ENCODE peak calls at places on chromosomes 12 and 14, in nine cellular contexts. W is hippocampal formation; I is body of pancreas; G is COR-L47; T is stimulated activated CD8-positive, alpha-beta memory T cell treated with anti-CD3 and anti-CD28 coated beads, Interleukin-15, amount 100 ng/mL, for 4 hours; S is astrocyte of the spinal cord; C is cardiac fibroblast; F is iPS-NIHi11; N is IMR-90. Y is an unnamed sample.
A peak's percentile ranks its signal among the peaks of the same experiment; 100 is the strongest.

GRCh38 chr14:64786296-64787149 is 82.3 kb downstream of the PLEKHG3 start:
- DNase-seq in F (no peak), S (peak; percentile 27), T (no peak), C (peak; percentile 67), I (peak; percentile 20), N (peak; percentile 56), W (no peak), G (no peak), Y (no peak)

GRCh38 chr12:120940799-120941198 is 36.6 kb upstream of the SPPL3 start:
- DNase-seq in N (peak; percentile 11), S (no peak), C (no peak), F (no peak), T (no peak), G (no peak), I (no peak), W (no peak), Y (no peak)

GRCh38 chr12:48135027-48135426 is 15.9 kb downstream of the PFKM start:
- DNase-seq in C (no peak), S (no peak), T (no peak), W (no peak), F (no peak), G (no peak), N (no peak), I (no peak), Y (no peak)

GRCh38 chr14:102795060-102795925 is 18.0 kb downstream of the TRAF3 start:
- DNase-seq in N (peak; percentile 91), S (peak; percentile 83), F (peak; percentile 54), T (no peak), C (peak; percentile 93), G (peak; percentile 60), I (peak; percentile 58), W (no peak), Y (no peak)

GRCh38 chr12:65968889-65969509 is 144.7 kb downstream of the HMGA2 start:
- DNase-seq in C (no peak), N (no peak), F (no peak), W (no peak), S (peak; percentile 26), I (no peak), G (no peak), T (no peak), Y (no peak)

GRCh38 chr12:97960741-97961608 is 498.4 kb downstream of the RMST start:
- DNase-seq in N (no peak), T (no peak), F (peak; percentile 61), C (peak; percentile 5), W (no peak), S (peak; percentile 3), G (peak; percentile 28), I (peak; percentile 53), Y (no peak)

GRCh38 chr14:40336846-40337245 is 904.6 kb upstream of the FBXO33 start:
- DNase-seq in I (no peak), W (no peak), T (no peak), F (no peak), C (no peak), G (no peak), S (no peak), N (no peak), Y (no peak)

GRCh38 chr14:21309238-21309636 is 29.4 kb downstream of the RPGRIP1 start:
- DNase-seq in T (no peak), G (no peak), I (no peak), F (no peak), W (no peak), N (no peak), S (no peak), C (no peak), Y (no peak)

GRCh38 chr12:76947270-76947669 is 68.5 kb upstream of the CSRP2 start:
- DNase-seq in S (no peak), I (no peak), T (no peak), F (no peak), W (no peak), G (no peak), C (no peak), N (no peak), Y (no peak)

GRCh38 chr12:70719672-70720420 is 82.6 kb upstream of the PTPRB start:
- DNase-seq in G (peak; percentile 10), S (peak; percentile 62), T (no peak), I (peak; percentile 33), F (peak; percentile 66), N (peak; percentile 36), W (peak; percentile 52), C (peak; percentile 59), Y (no peak)

GRCh38 chr14:52052991-52053390 is 15.9 kb downstream of the NID2 start:
- DNase-seq in S (peak; percentile 56), G (no peak), N (peak; percentile 52), F (no peak), I (no peak), C (peak; percentile 73), T (no peak), W (no peak), Y (no peak)

GRCh38 chr12:95699579-95699978 is 91.0 kb downstream of the NTN4 start:
- DNase-seq in T (no peak), I (no peak), F (no peak), S (no peak), C (no peak), W (no peak), N (no peak), G (no peak), Y (no peak)

GRCh38 chr14:89507926-89508460 is 91.0 kb upstream of the FOXN3 start:
- DNase-seq in I (no peak), S (peak; percentile 52), F (no peak), W (no peak), N (peak; percentile 68), C (no peak), T (no peak), G (no peak), Y (no peak)

GRCh38 chr14:105537580-105538474 is 11.4 kb downstream of the TMEM121 start:
- DNase-seq in I (peak; percentile 74), W (no peak), F (peak; percentile 90), G (peak; percentile 14), C (no peak), S (no peak), T (peak; percentile 32), N (no peak), Y (peak; percentile 20)

GRCh38 chr14:72616811-72617210 is 277.1 kb downstream of the DPF3 start:
- DNase-seq in S (no peak), G (no peak), W (no peak), I (no peak), C (no peak), N (no peak), F (no peak), T (no peak), Y (no peak)

GRCh38 chr12:12859690-12860089 is 31.7 kb upstream of the GPRC5A start:
- DNase-seq in I (no peak), N (peak; percentile 35), C (no peak), S (no peak), G (no peak), W (no peak), T (no peak), F (no peak), Y (no peak)

GRCh38 chr12:119229837-119230236 is 51.1 kb downstream of the HSPB8 start:
- DNase-seq in G (no peak), N (peak; percentile 42), T (no peak), C (peak; percentile 44), S (peak; percentile 6), W (peak; percentile 5), I (peak; percentile 7), F (peak; percentile 94), Y (peak; percentile 9)

Y was measured in occipital lobe.